ENCODE peak calls at places on chromosomes 4 and X, in five cellular contexts. K, L, Z, H and I are unnamed samples.
A peak's percentile ranks its signal among the peaks of the same experiment; 100 is the strongest.

GRCh38 chrX:136215559-136215958 is 35.6 kb downstream of the MAP7D3 start:
- DNase-seq in L (no peak), Z (no peak), H (no peak), K (peak; percentile 69), I (no peak)

GRCh38 chr4:67680568-67681222 is 20.3 kb downstream of the UBA6 start:
- DNase-seq in Z (no peak), L (no peak), H (no peak), K (peak; percentile 45), I (no peak)

GRCh38 chrX:10666102-10666501 is 45.7 kb upstream of the MID1 start:
- DNase-seq in Z (no peak), H (no peak), L (no peak), K (no peak), I (no peak)

GRCh38 chr4:121273191-121273590 is 107.6 kb downstream of the QRFPR start:
- DNase-seq in L (no peak), K (no peak), Z (no peak), H (no peak), I (no peak)

GRCh38 chr4:129546531-129546930 is 450.6 kb downstream of the C4orf33 start:
- DNase-seq in Z (no peak), K (no peak), L (no peak), H (no peak), I (no peak)

GRCh38 chrX:40107291-40108083 is 9.7 kb upstream of the BCOR start:
- DNase-seq in Z (peak; percentile 18), L (peak; percentile 94), H (peak; percentile 73), K (no peak), I (no peak)

GRCh38 chr4:8090312-8090711 is 68.3 kb downstream of the ABLIM2 start:
- DNase-seq in H (no peak), L (no peak), Z (no peak), K (no peak), I (no peak)

GRCh38 chr4:68361146-68361589 is 11.3 kb upstream of the YTHDC1 start:
- DNase-seq in K (peak; percentile 98), Z (no peak), L (no peak), H (no peak), I (no peak)

GRCh38 chr4:114302472-114302871 is 296.1 kb upstream of the UGT8 start:
- DNase-seq in L (no peak), Z (no peak), K (peak; percentile 40), H (no peak), I (no peak)

GRCh38 chr4:126772662-126773061 is 860.1 kb upstream of the INTU start:
- DNase-seq in Z (no peak), L (no peak), H (no peak), K (peak; percentile 35), I (no peak)

GRCh38 chr4:110224812-110225211 is 26.4 kb upstream of the ELOVL6 start:
- DNase-seq in K (no peak), H (no peak), Z (no peak), L (no peak), I (no peak)

GRCh38 chr4:186485621-186486062 is 69.7 kb downstream of the MTNR1A start:
- DNase-seq in Z (no peak), H (peak; percentile 21), K (peak; percentile 29), L (no peak), I (no peak)

GRCh38 chr4:88054909-88055308 is 47.5 kb downstream of the PKD2 start:
- DNase-seq in L (no peak), H (peak; percentile 60), K (peak; percentile 33), Z (no peak), I (no peak)

GRCh38 chrX:135425566-135425965 is 3.8 kb downstream of the SMIM10L2A start:
- DNase-seq in L (peak; percentile 72), Z (no peak), H (no peak), K (no peak), I (no peak)

GRCh38 chr4:8907596-8908205 is 36.1 kb upstream of the HMX1 start:
- DNase-seq in K (no peak), L (peak; percentile 77), H (no peak), Z (no peak), I (peak; percentile 60)

GRCh38 chrX:134718329-134719317 is 60.4 kb upstream of the PLAC1 start:
- DNase-seq in K (peak; percentile 98), Z (no peak), L (no peak), H (no peak), I (no peak)

GRCh38 chr4:182207806-182208483 is 35.3 kb upstream of the TENM3 start:
- DNase-seq in Z (no peak), L (no peak), H (no peak), K (peak; percentile 88), I (no peak)

GRCh38 chr4:147482281-147482680 is 1.4 kb downstream of the EDNRA start:
- DNase-seq in L (no peak), Z (no peak), K (no peak), H (no peak), I (no peak)

GRCh38 chrX:53317365-53318069 is 36.1 kb upstream of the IQSEC2 start:
- DNase-seq in H (peak; percentile 76), L (peak; percentile 92), Z (peak; percentile 60), K (peak; percentile 33), I (peak; percentile 76)

GRCh38 chrX:52422884-52423283 is 54.1 kb downstream of the XAGE2 start:
- DNase-seq in H (no peak), K (peak; percentile 88), Z (no peak), L (no peak), I (no peak)

GRCh38 chr4:7781993-7782392 is 157.7 kb downstream of the AFAP1 start:
- DNase-seq in Z (no peak), K (no peak), H (no peak), L (no peak), I (no peak)

GRCh38 chrX:94053575-94053974 is 379.6 kb downstream of the FAM133A start:
- DNase-seq in Z (no peak), L (no peak), K (no peak), H (no peak), I (no peak)

GRCh38 chr4:137892134-137892533 is 350.0 kb downstream of the SLC7A11 start:
- DNase-seq in K (peak; percentile 26), L (no peak), Z (no peak), H (no peak), I (no peak)

GRCh38 chr4:157994863-157995262 is 178.0 kb downstream of the GASK1B start:
- DNase-seq in Z (no peak), H (peak; percentile 42), K (peak; percentile 64), L (no peak), I (no peak)

GRCh38 chr4:71389149-71389840 is 50.5 kb downstream of the SLC4A4 start:
- DNase-seq in K (peak; percentile 6), H (no peak), Z (no peak), L (no peak), I (no peak)

GRCh38 chr4:79025170-79025569 is 85.9 kb upstream of the PAQR3 start:
- DNase-seq in K (no peak), L (no peak), H (no peak), Z (no peak), I (no peak)

GRCh38 chrX:118528089-118528753 is 32.6 kb downstream of the DOCK11 start:
- DNase-seq in Z (no peak), L (peak; percentile 75), H (no peak), K (no peak), I (no peak)

GRCh38 chrX:9465380-9466114 is 689 bp downstream of the TBL1X start:
- DNase-seq in K (no peak), L (no peak), Z (no peak), H (peak; percentile 40), I (peak; percentile 74)

GRCh38 chrX:54937416-54937815 is 16.8 kb downstream of the TRO start:
- DNase-seq in K (no peak), Z (no peak), L (no peak), H (no peak), I (no peak)

GRCh38 chr4:138772366-138772765 is 243.2 kb upstream of the NOCT start:
- DNase-seq in L (no peak), H (no peak), Z (no peak), K (no peak), I (no peak)

GRCh38 chr4:116397291-116397690 is 688.1 kb downstream of the TRAM1L1 start:
- DNase-seq in L (no peak), H (no peak), K (no peak), Z (no peak), I (no peak)

GRCh38 chrX:22300130-22300529 is 27.4 kb downstream of the CBLL2 start:
- DNase-seq in K (peak; percentile 74), Z (no peak), L (no peak), H (no peak), I (no peak)

GRCh38 chrX:14899607-14900006 is 26.4 kb downstream of the MOSPD2 start:
- DNase-seq in L (no peak), K (peak; percentile 39), H (no peak), Z (no peak), I (no peak)

GRCh38 chr4:26150948-26151347 is 169.9 kb upstream of the RBPJ start:
- DNase-seq in L (no peak), Z (no peak), K (no peak), H (no peak), I (no peak)

GRCh38 chrX:110404376-110404775 is 45.7 kb downstream of the RTL9 start:
- DNase-seq in K (no peak), Z (no peak), H (no peak), L (no peak), I (no peak)

GRCh38 chr4:72984351-72984750 is 85.2 kb downstream of the COX18 start:
- DNase-seq in L (no peak), K (no peak), H (no peak), Z (no peak), I (no peak)

GRCh38 chrX:16695079-16695676 is 17.3 kb downstream of the CTPS2 start:
- DNase-seq in K (peak; percentile 36), L (peak; percentile 91), H (peak; percentile 68), Z (peak; percentile 59), I (peak; percentile 75)

GRCh38 chrX:103464071-103464773 is 55.1 kb downstream of the RAB40A start:
- DNase-seq in L (no peak), K (peak; percentile 36), H (peak; percentile 54), Z (no peak), I (no peak)

GRCh38 chr4:138409670-138410069 is 167.5 kb upstream of the SLC7A11 start:
- DNase-seq in K (no peak), L (no peak), Z (no peak), H (no peak), I (no peak)

GRCh38 chr4:107380836-107381438 is 339.1 kb downstream of the PAPSS1 start:
- DNase-seq in Z (no peak), L (no peak), H (no peak), K (peak; percentile 35), I (no peak)
- TF ChIP-seq CTCF in Z (no peak), L (no peak), H (no peak), K (peak; percentile 47), I (no peak)

GRCh38 chr4:2755821-2756690 is at the start of gene TNIP2:
- DNase-seq in L (peak; percentile 97), Z (peak; percentile 62), H (peak; percentile 93), K (peak; percentile 81), I (peak; percentile 83)
- TF ChIP-seq CTCF in L (no peak), Z (peak; percentile 50), H (peak; percentile 47), K (peak; percentile 10), I (peak; percentile 64)

GRCh38 chr4:75289843-75290616 is 224.2 kb downstream of the RCHY1 start:
- DNase-seq in K (no peak), H (peak; percentile 59), Z (no peak), L (no peak), I (no peak)
- TF ChIP-seq CTCF in K (no peak), H (peak; percentile 65), Z (peak; percentile 51), L (no peak), I (peak; percentile 67)

DNA sequence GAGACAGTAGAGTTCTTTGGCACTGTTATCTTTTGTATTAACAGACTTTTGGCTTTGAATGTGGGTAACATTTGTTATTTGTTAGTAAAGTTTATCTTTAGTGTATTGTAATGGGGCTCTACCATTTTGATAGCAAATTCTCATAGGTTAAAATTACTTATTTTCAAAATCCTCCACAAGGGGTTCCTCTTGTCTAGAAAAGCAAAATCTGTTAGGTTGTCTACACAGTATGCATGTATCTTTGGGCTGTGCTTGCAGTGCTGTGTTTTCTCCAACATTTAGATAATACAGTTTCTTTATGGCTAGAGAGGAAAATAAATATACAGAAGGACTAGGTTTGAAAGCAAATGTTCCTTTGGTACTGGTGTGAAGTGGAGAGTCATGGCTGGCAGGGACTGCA is 40.2 kb downstream of the POLR2B start:
- DNase-seq in H (no peak), Z (no peak), K (peak; percentile 20), L (no peak), I (no peak)
- TF ChIP-seq CTCF in H (no peak), Z (no peak), K (peak; percentile 29), L (no peak), I (no peak)